ENCODE peak calls at places on chromosome X, in nine cellular contexts. H is CD8-positive, alpha-beta T cell; N is fibroblast of the aortic adventitia; T is HCT116; B is coronary artery; Q is GM23338; M is testis; D is GM12864; V is A549. A is an unnamed sample.

GRCh38 chrX:49053223-49054072 is 5.4 kb upstream of the CCDC120 start:
- DNase-seq in H (peak; percentile 64), T (no peak), N (peak; percentile 35), V (peak; percentile 77), D (peak; percentile 16), Q (peak; percentile 85), B (no peak), M (peak; percentile 59), A (no peak)

GRCh38 chrX:41108684-41109205 is 23.5 kb downstream of the USP9X start:
- DNase-seq in N (no peak), D (no peak), B (no peak), M (no peak), V (no peak), Q (peak; percentile 52), T (no peak), H (no peak), A (no peak)

GRCh38 chrX:50903387-50904027 is 7.0 kb upstream of the BMP15 start:
- DNase-seq in V (peak; percentile 18), Q (peak; percentile 72), B (no peak), M (peak; percentile 24), T (peak; percentile 27), H (no peak), N (peak; percentile 7), D (no peak), A (no peak)

GRCh38 chrX:13364230-13364629 is 44.4 kb upstream of the ATXN3L start:
- DNase-seq in N (no peak), M (no peak), H (no peak), V (no peak), Q (no peak), B (no peak), D (no peak), T (no peak), A (no peak)

GRCh38 chrX:47662144-47662657 is 3.2 kb upstream of the UXT start:
- DNase-seq in N (peak; percentile 78), D (no peak), B (no peak), T (no peak), V (no peak), M (no peak), Q (no peak), H (no peak), A (peak; percentile 46)

GRCh38 chrX:130176354-130176776 is 4.6 kb downstream of the RAB33A start:
- DNase-seq in V (no peak), M (no peak), T (no peak), D (no peak), N (no peak), B (no peak), H (no peak), Q (no peak), A (no peak)

GRCh38 chrX:101397779-101398178 is 7.0 kb downstream of the RPL36A start:
- DNase-seq in V (no peak), D (no peak), T (no peak), M (no peak), N (no peak), B (no peak), Q (peak; percentile 21), H (no peak), A (no peak)

GRCh38 chrX:154032653-154033052 is 13.0 kb upstream of the IRAK1 start:
- DNase-seq in Q (peak; percentile 45), B (no peak), N (no peak), H (no peak), T (no peak), M (no peak), V (no peak), D (no peak), A (no peak)

GRCh38 chrX:25020391-25021131 is 4.8 kb upstream of the ARX start:
- DNase-seq in B (no peak), D (no peak), V (peak; percentile 80), M (no peak), T (no peak), Q (peak; percentile 68), N (no peak), H (peak; percentile 24), A (no peak)

GRCh38 chrX:40415675-40416074 is 165.1 kb upstream of the ATP6AP2 start:
- DNase-seq in Q (no peak), B (no peak), T (no peak), N (no peak), M (no peak), V (no peak), D (no peak), H (no peak), A (no peak)

DNA sequence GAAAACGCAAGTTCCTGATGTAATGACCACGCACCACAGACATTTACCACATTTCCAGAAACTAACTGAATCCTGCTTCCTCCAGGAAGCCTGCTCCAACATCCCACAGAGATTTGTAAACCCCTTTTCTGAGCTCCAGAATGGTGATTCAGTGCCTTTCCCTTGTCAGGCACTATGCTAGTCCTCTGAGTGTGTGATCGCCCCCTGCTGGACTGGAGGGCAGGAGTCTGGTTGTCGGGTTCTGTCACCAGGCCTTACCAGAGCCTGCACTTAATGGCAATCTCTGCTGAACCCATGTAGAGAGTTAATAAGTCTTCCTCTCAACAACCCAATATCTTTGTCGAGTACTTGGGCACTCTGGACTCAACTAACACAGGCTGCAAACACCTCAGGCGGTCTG is 14.5 kb upstream of the KDM5C start:
- DNase-seq in B (no peak), H (peak; percentile 69), Q (peak; percentile 20), M (no peak), T (no peak), D (no peak), N (no peak), V (peak; percentile 28), A (no peak)
- TF ChIP-seq CTCF in B (no peak), H (no peak), Q (peak; percentile 22), M (no peak), T (peak; percentile 12), D (peak; percentile 20), N (peak; percentile 43), V (peak; percentile 12), A (no peak)

GRCh38 chrX:1283093-1283492 is 14.5 kb downstream of the CSF2RA start:
- DNase-seq in D (no peak), B (no peak), T (no peak), M (no peak), N (no peak), Q (no peak), V (no peak), H (no peak), A (no peak)
- TF ChIP-seq CTCF in D (no peak), B (no peak), T (no peak), M (no peak), N (no peak), Q (no peak), V (no peak), H (no peak), A (no peak)

DNA sequence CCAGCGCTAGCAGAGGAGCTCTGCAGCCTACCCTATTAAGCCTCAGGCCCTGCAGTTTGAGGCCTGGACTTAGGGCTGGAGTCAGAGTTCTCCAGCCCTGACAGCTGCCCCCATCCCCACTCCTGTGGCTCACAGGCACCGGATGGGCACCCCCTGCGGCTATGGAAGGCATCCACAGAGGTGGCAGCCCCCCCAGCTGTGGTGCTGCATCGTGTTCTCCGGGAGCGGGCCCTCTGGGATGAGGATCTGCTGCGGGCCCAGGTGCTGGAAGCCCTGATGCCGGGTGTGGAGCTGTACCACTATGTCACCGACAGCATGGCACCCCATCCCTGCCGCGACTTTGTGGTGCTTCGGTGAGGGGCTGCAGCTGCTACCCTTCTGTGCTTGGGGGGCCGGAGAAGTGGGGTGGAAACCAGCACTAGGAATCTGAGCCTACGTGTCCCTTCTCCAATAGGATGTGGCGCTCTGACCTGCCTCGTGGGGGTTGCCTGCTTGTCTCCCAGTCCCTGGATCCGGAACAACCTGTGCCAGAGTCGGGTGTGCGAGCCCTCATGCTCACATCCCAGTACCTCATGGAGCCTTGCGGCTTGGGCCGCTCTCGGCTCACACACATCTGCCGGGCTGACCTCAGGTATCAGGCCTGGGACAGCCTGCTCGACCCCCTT is 76.2 kb downstream of the STARD8 start:
- DNase-seq in B (no peak), V (no peak), N (no peak), H (no peak), T (no peak), Q (no peak), M (no peak), D (no peak), A (no peak)
- TF ChIP-seq CTCF in B (no peak), V (no peak), N (no peak), H (no peak), T (no peak), Q (no peak), M (no peak), D (no peak), A (no peak)

GRCh38 chrX:7828594-7828993 is 14.4 kb upstream of the VCX start:
- DNase-seq in D (no peak), T (no peak), Q (peak; percentile 30), M (peak; percentile 13), V (no peak), N (no peak), B (no peak), H (no peak), A (no peak)
- TF ChIP-seq CTCF in D (peak; percentile 35), T (no peak), Q (peak; percentile 48), M (no peak), V (no peak), N (no peak), B (no peak), H (no peak), A (peak; percentile 16)

GRCh38 chrX:11427082-11428033 is 134.1 kb downstream of the AMELX start:
- DNase-seq in M (peak; percentile 69), V (no peak), B (no peak), Q (peak; percentile 48), D (no peak), N (peak; percentile 23), T (no peak), H (no peak), A (no peak)
- TF ChIP-seq CTCF in M (peak; percentile 44), V (no peak), B (peak; percentile 14), Q (peak; percentile 44), D (no peak), N (peak; percentile 47), T (no peak), H (no peak), A (peak; percentile 31)

DNA sequence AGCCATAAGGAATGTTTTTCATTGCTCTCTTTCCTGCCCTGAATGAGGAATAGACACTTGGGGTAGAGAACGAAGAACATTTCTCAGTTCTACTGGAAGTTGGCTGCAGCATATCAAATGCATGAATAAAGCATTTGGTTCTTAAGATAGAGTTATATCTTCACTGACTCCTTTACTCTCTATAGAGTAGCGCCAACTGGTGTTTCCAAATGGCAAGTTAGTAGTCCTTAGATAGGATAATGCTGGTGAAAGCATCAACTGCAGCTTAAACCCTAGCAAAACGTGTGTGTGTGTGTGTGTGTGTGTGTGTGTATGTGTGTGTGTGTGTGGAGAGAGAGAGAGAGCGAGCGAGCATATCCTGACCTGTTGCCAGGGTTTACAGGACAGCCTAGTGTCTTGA is 62.2 kb upstream of the FRMPD4 start:
- DNase-seq in T (no peak), N (peak; percentile 15), M (no peak), B (no peak), V (no peak), Q (peak; percentile 2), H (no peak), D (no peak), A (no peak)
- TF ChIP-seq CTCF in T (no peak), N (peak; percentile 36), M (no peak), B (no peak), V (no peak), Q (no peak), H (no peak), D (no peak), A (no peak)

GRCh38 chrX:46642145-46642544 is 68.6 kb downstream of the CHST7 start:
- DNase-seq in T (no peak), H (no peak), Q (peak; percentile 36), N (peak; percentile 33), D (no peak), B (no peak), V (peak; percentile 7), M (no peak), A (no peak)
- TF ChIP-seq CTCF in T (peak; percentile 41), H (no peak), Q (peak; percentile 35), N (peak; percentile 27), D (peak; percentile 29), B (no peak), V (peak; percentile 46), M (peak; percentile 42), A (peak; percentile 54)

A was measured in osteocyte.